ENCODE peak calls at places on chromosomes 1 and 21, in eight cellular contexts. One of them, this sample, is unnamed.

GRCh38 chr1:52632732-52633290 is at the start of gene SHISAL2A:
- DNase-seq in iPS-NIHi11: peak
- DNase-seq in EH: peak
- DNase-seq in WTC11: peak
- DNase-seq in RKO: no peak
- DNase-seq in cardiac fibroblast: no peak
- DNase-seq in Right ventricle myocardium superior: peak
- DNase-seq in activated T-helper 1 cell treated with Interleukin-2 at 50 U/mL for 16 hours: peak
- DNase-seq in this sample: no peak

GRCh38 chr21:38965910-38966504 is 160.3 kb downstream of the ETS2 start:
- DNase-seq in iPS-NIHi11: peak
- DNase-seq in cardiac fibroblast: no peak
- DNase-seq in activated T-helper 1 cell treated with Interleukin-2 at 50 U/mL for 16 hours: no peak
- DNase-seq in WTC11: peak
- DNase-seq in RKO: no peak
- DNase-seq in EH: peak
- DNase-seq in Right ventricle myocardium superior: no peak
- DNase-seq in this sample: no peak

GRCh38 chr1:225987491-225988316 is 11.4 kb downstream of the SDE2 start:
- DNase-seq in Right ventricle myocardium superior: no peak
- DNase-seq in EH: peak
- DNase-seq in activated T-helper 1 cell treated with Interleukin-2 at 50 U/mL for 16 hours: no peak
- DNase-seq in iPS-NIHi11: peak
- DNase-seq in cardiac fibroblast: peak
- DNase-seq in WTC11: no peak
- DNase-seq in RKO: peak
- DNase-seq in this sample: no peak

GRCh38 chr1:202615501-202616354 is 94.5 kb downstream of the SYT2 start:
- DNase-seq in RKO: no peak
- DNase-seq in EH: peak
- DNase-seq in WTC11: no peak
- DNase-seq in Right ventricle myocardium superior: no peak
- DNase-seq in cardiac fibroblast: peak
- DNase-seq in activated T-helper 1 cell treated with Interleukin-2 at 50 U/mL for 16 hours: no peak
- DNase-seq in iPS-NIHi11: no peak
- DNase-seq in this sample: no peak

GRCh38 chr1:227368009-227368408 is 49.7 kb upstream of the CDC42BPA start:
- DNase-seq in cardiac fibroblast: no peak
- DNase-seq in RKO: no peak
- DNase-seq in Right ventricle myocardium superior: no peak
- DNase-seq in activated T-helper 1 cell treated with Interleukin-2 at 50 U/mL for 16 hours: no peak
- DNase-seq in EH: no peak
- DNase-seq in iPS-NIHi11: no peak
- DNase-seq in WTC11: no peak
- DNase-seq in this sample: no peak

GRCh38 chr1:10599194-10599861 is 124.6 kb downstream of the PEX14 start:
- DNase-seq in cardiac fibroblast: peak
- DNase-seq in iPS-NIHi11: no peak
- DNase-seq in WTC11: no peak
- DNase-seq in EH: peak
- DNase-seq in Right ventricle myocardium superior: no peak
- DNase-seq in activated T-helper 1 cell treated with Interleukin-2 at 50 U/mL for 16 hours: no peak
- DNase-seq in RKO: no peak
- DNase-seq in this sample: no peak

GRCh38 chr1:2908081-2908480 is 106.6 kb upstream of the TTC34 start:
- DNase-seq in iPS-NIHi11: no peak
- DNase-seq in Right ventricle myocardium superior: no peak
- DNase-seq in activated T-helper 1 cell treated with Interleukin-2 at 50 U/mL for 16 hours: no peak
- DNase-seq in WTC11: no peak
- DNase-seq in EH: no peak
- DNase-seq in RKO: no peak
- DNase-seq in cardiac fibroblast: no peak
- DNase-seq in this sample: no peak

GRCh38 chr21:35265170-35265877 is 216.2 kb upstream of the RUNX1 start:
- DNase-seq in cardiac fibroblast: peak
- DNase-seq in iPS-NIHi11: no peak
- DNase-seq in EH: peak
- DNase-seq in Right ventricle myocardium superior: no peak
- DNase-seq in WTC11: no peak
- DNase-seq in activated T-helper 1 cell treated with Interleukin-2 at 50 U/mL for 16 hours: no peak
- DNase-seq in RKO: peak
- DNase-seq in this sample: no peak

GRCh38 chr21:17780539-17780938 is 38.6 kb downstream of the C21orf91 start:
- DNase-seq in iPS-NIHi11: no peak
- DNase-seq in EH: no peak
- DNase-seq in WTC11: no peak
- DNase-seq in RKO: no peak
- DNase-seq in activated T-helper 1 cell treated with Interleukin-2 at 50 U/mL for 16 hours: peak
- DNase-seq in cardiac fibroblast: no peak
- DNase-seq in Right ventricle myocardium superior: no peak
- DNase-seq in this sample: no peak

This sample was measured in D341Med.